ENCODE peak calls at places on chromosomes 6 and 20, in eight cellular contexts. One of them, this sample, is unnamed.

GRCh38 chr6:42028234-42029061 is 21.9 kb upstream of the TAF8 start:
- DNase-seq in testis: peak
- DNase-seq in GM23338: no peak
- DNase-seq in epithelial cell of esophagus: peak
- DNase-seq in cardiac fibroblast: peak
- DNase-seq in WTC11: no peak
- DNase-seq in osteocyte: no peak
- DNase-seq in RWPE1: no peak
- DNase-seq in this sample: no peak

GRCh38 chr6:14444296-14444993 is 326.9 kb downstream of the CD83 start:
- DNase-seq in cardiac fibroblast: no peak
- DNase-seq in epithelial cell of esophagus: no peak
- DNase-seq in RWPE1: no peak
- DNase-seq in testis: no peak
- DNase-seq in GM23338: no peak
- DNase-seq in osteocyte: no peak
- DNase-seq in WTC11: no peak
- DNase-seq in this sample: no peak

GRCh38 chr20:63639093-63639860 is 12.4 kb upstream of the GMEB2 start:
- DNase-seq in WTC11: no peak
- DNase-seq in testis: no peak
- DNase-seq in RWPE1: no peak
- DNase-seq in GM23338: no peak
- DNase-seq in epithelial cell of esophagus: no peak
- DNase-seq in cardiac fibroblast: no peak
- DNase-seq in osteocyte: no peak
- DNase-seq in this sample: no peak

GRCh38 chr6:122730775-122731386 is 48.6 kb upstream of the FABP7 start:
- DNase-seq in GM23338: peak
- DNase-seq in WTC11: no peak
- DNase-seq in cardiac fibroblast: peak
- DNase-seq in RWPE1: peak
- DNase-seq in osteocyte: no peak
- DNase-seq in epithelial cell of esophagus: peak
- DNase-seq in testis: no peak
- DNase-seq in this sample: no peak

GRCh38 chr6:27902335-27903314 is 9.6 kb downstream of the OR2B2 start:
- DNase-seq in osteocyte: peak
- DNase-seq in epithelial cell of esophagus: peak
- DNase-seq in WTC11: peak
- DNase-seq in cardiac fibroblast: peak
- DNase-seq in testis: peak
- DNase-seq in GM23338: peak
- DNase-seq in RWPE1: peak
- DNase-seq in this sample: peak

GRCh38 chr6:155595264-155595663 is 139.6 kb upstream of the NOX3 start:
- DNase-seq in testis: no peak
- DNase-seq in osteocyte: no peak
- DNase-seq in GM23338: no peak
- DNase-seq in RWPE1: no peak
- DNase-seq in cardiac fibroblast: no peak
- DNase-seq in WTC11: no peak
- DNase-seq in epithelial cell of esophagus: no peak
- DNase-seq in this sample: no peak

GRCh38 chr6:3409699-3410384 is 47.0 kb downstream of the SLC22A23 start:
- DNase-seq in GM23338: peak
- DNase-seq in osteocyte: no peak
- DNase-seq in epithelial cell of esophagus: peak
- DNase-seq in testis: no peak
- DNase-seq in WTC11: no peak
- DNase-seq in RWPE1: no peak
- DNase-seq in cardiac fibroblast: no peak
- DNase-seq in this sample: no peak

GRCh38 chr20:47343007-47343472 is 13.5 kb downstream of the ZMYND8 start:
- DNase-seq in GM23338: no peak
- DNase-seq in epithelial cell of esophagus: no peak
- DNase-seq in osteocyte: no peak
- DNase-seq in RWPE1: no peak
- DNase-seq in testis: no peak
- DNase-seq in WTC11: no peak
- DNase-seq in cardiac fibroblast: no peak
- DNase-seq in this sample: no peak

GRCh38 chr6:104483225-104483834 is 376.4 kb downstream of the HACE1 start:
- DNase-seq in testis: no peak
- DNase-seq in GM23338: peak
- DNase-seq in cardiac fibroblast: peak
- DNase-seq in WTC11: no peak
- DNase-seq in epithelial cell of esophagus: peak
- DNase-seq in RWPE1: peak
- DNase-seq in osteocyte: no peak
- DNase-seq in this sample: no peak

GRCh38 chr20:59205044-59205443 is 41.4 kb downstream of the ZNF831 start:
- DNase-seq in WTC11: no peak
- DNase-seq in testis: no peak
- DNase-seq in cardiac fibroblast: no peak
- DNase-seq in GM23338: no peak
- DNase-seq in RWPE1: no peak
- DNase-seq in osteocyte: no peak
- DNase-seq in epithelial cell of esophagus: no peak
- DNase-seq in this sample: no peak

GRCh38 chr20:32914031-32914430 is 55.3 kb downstream of the EFCAB8 start:
- DNase-seq in WTC11: no peak
- DNase-seq in testis: no peak
- DNase-seq in cardiac fibroblast: no peak
- DNase-seq in RWPE1: no peak
- DNase-seq in GM23338: no peak
- DNase-seq in epithelial cell of esophagus: no peak
- DNase-seq in osteocyte: peak
- DNase-seq in this sample: no peak

GRCh38 chr6:145705561-145705960 is 29.8 kb downstream of the EPM2A start:
- DNase-seq in epithelial cell of esophagus: peak
- DNase-seq in cardiac fibroblast: peak
- DNase-seq in GM23338: no peak
- DNase-seq in osteocyte: no peak
- DNase-seq in testis: no peak
- DNase-seq in WTC11: no peak
- DNase-seq in RWPE1: no peak
- DNase-seq in this sample: no peak

GRCh38 chr6:3252369-3252768 is 6.4 kb upstream of the PSMG4 start:
- DNase-seq in GM23338: no peak
- DNase-seq in osteocyte: no peak
- DNase-seq in WTC11: no peak
- DNase-seq in testis: no peak
- DNase-seq in RWPE1: no peak
- DNase-seq in epithelial cell of esophagus: peak
- DNase-seq in cardiac fibroblast: no peak
- DNase-seq in this sample: no peak

GRCh38 chr6:24357336-24358218 is at the start of gene DCDC2:
- DNase-seq in GM23338: peak
- DNase-seq in cardiac fibroblast: peak
- DNase-seq in WTC11: peak
- DNase-seq in epithelial cell of esophagus: peak
- DNase-seq in osteocyte: no peak
- DNase-seq in testis: peak
- DNase-seq in RWPE1: no peak
- DNase-seq in this sample: peak

GRCh38 chr6:157233686-157234085 is 89.6 kb downstream of the TMEM242 start:
- DNase-seq in WTC11: no peak
- DNase-seq in cardiac fibroblast: no peak
- DNase-seq in epithelial cell of esophagus: no peak
- DNase-seq in osteocyte: no peak
- DNase-seq in RWPE1: no peak
- DNase-seq in GM23338: no peak
- DNase-seq in testis: no peak
- DNase-seq in this sample: no peak

GRCh38 chr6:157236040-157236725 is 87.1 kb downstream of the TMEM242 start:
- DNase-seq in testis: no peak
- DNase-seq in cardiac fibroblast: no peak
- DNase-seq in epithelial cell of esophagus: no peak
- DNase-seq in GM23338: peak
- DNase-seq in osteocyte: no peak
- DNase-seq in RWPE1: no peak
- DNase-seq in WTC11: no peak
- DNase-seq in this sample: no peak

GRCh38 chr6:157238346-157238745 is 85.0 kb downstream of the TMEM242 start:
- DNase-seq in testis: no peak
- DNase-seq in RWPE1: no peak
- DNase-seq in WTC11: no peak
- DNase-seq in cardiac fibroblast: no peak
- DNase-seq in GM23338: no peak
- DNase-seq in epithelial cell of esophagus: no peak
- DNase-seq in osteocyte: no peak
- DNase-seq in this sample: no peak

GRCh38 chr6:157233156-157233555 is 90.2 kb downstream of the TMEM242 start:
- DNase-seq in RWPE1: no peak
- DNase-seq in cardiac fibroblast: no peak
- DNase-seq in GM23338: no peak
- DNase-seq in osteocyte: no peak
- DNase-seq in epithelial cell of esophagus: no peak
- DNase-seq in WTC11: no peak
- DNase-seq in testis: no peak
- DNase-seq in this sample: no peak

DNA sequence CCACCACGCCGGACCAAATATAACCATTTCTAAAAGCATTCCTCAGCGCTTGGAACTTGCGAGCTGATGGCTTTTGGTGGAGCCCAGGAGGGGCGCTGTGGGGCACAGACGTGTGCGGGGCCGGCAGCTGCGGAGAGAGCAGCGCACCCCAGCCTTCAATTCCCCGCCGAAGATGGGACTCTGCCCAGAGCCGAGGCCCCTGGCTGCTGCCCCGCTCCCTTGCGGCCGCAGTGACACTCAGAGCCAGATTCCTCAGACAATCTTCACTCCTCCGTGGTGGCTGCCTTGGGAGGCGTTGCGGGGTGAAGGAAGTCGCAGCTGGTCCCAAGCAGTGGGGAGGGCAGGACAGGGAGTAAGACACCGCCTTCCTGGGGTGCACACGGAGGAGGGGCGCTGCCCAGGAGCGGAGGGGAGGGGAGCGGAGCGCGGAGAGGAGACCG is 87.7 kb downstream of the TMEM242 start:
- DNase-seq in testis: peak
- DNase-seq in osteocyte: no peak
- DNase-seq in GM23338: peak
- DNase-seq in RWPE1: peak
- DNase-seq in WTC11: peak
- DNase-seq in epithelial cell of esophagus: peak
- DNase-seq in cardiac fibroblast: peak
- DNase-seq in this sample: peak
- TF ChIP-seq CTCF in testis: peak
- TF ChIP-seq CTCF in osteocyte: peak
- TF ChIP-seq CTCF in GM23338: peak
- TF ChIP-seq CTCF in RWPE1: peak
- TF ChIP-seq CTCF in WTC11: peak
- TF ChIP-seq CTCF in epithelial cell of esophagus: peak
- TF ChIP-seq CTCF in cardiac fibroblast: peak
- TF ChIP-seq CTCF in this sample: peak

DNA sequence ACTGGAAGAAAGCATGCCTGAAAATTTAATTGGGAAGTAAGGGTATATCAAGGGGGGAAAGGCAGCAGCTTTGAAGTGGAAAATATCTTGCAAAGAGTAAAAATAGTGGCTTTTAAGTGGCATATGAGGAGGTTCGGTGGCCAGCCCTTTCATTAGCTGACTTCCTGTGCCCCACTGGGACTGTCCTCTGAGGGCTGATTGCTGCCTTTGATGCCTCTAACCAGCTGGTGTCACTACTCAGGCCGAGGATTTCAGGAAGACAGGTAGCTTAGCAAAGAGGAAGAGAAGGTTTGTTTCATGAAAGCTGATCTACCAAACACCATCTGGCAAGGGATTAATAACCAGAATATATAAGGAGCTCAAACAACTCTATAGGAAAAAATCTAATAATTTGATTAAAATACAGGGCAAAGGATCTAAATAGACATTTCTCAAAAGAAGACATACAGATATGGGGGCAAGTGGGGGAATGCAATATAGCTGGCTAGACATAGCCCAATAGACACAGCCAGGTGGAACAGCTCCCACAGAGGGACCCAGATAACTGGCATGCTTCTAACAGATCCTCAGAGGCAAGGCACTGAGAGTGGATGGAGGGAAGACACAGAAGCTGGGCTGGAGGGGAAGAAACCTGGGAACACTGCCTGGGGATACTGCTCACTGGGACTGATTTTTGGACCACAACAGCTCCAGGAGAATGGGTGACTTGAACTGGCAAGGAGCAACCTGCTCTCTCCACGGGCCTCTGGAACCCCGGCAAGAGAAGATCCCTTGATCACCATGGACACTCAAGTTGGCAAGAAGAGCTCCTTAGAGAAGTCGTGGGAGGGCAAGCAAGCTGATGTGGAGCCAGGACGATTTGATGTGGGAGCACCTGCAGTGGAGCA is 33.2 kb downstream of the CCN2 start:
- DNase-seq in epithelial cell of esophagus: no peak
- DNase-seq in cardiac fibroblast: no peak
- DNase-seq in WTC11: no peak
- DNase-seq in RWPE1: no peak
- DNase-seq in GM23338: no peak
- DNase-seq in testis: no peak
- DNase-seq in osteocyte: no peak
- DNase-seq in this sample: no peak
- TF ChIP-seq CTCF in epithelial cell of esophagus: no peak
- TF ChIP-seq CTCF in cardiac fibroblast: no peak
- TF ChIP-seq CTCF in WTC11: no peak
- TF ChIP-seq CTCF in RWPE1: no peak
- TF ChIP-seq CTCF in GM23338: no peak
- TF ChIP-seq CTCF in testis: no peak
- TF ChIP-seq CTCF in osteocyte: no peak
- TF ChIP-seq CTCF in this sample: no peak

DNA sequence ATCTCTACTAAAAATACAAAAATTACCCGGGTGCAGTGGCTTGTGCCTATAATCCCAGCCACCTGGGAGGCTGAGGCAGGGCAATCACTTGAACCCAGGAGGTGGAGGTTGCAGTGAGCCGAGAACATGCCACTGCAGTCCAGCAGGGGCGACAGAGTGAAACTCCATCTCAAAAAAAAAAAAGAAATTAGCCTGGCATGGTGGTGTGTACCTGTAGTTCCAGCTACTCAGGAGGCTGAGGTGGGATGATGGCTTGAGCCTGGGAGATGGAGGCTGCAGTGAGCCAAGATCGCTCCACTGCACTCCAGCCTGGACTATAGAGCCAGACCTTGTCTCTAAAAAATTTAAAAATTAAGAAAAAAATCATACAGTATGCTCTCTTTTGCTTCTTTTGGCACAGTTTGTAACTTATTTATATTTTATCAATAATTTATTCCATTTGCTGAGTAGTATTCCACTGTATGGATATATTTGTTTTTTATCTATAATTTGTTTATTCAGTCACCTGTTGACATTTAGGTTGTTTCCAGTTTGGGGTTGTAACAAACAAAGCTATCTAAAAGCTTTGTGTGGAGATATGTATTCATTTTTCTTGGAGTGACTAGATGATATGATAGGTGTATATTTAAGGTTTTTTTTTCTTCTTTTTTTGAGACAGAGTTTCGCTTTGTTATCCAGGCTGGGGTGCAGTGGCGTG is 8.0 kb upstream of the MYBL2 start:
- DNase-seq in cardiac fibroblast: no peak
- DNase-seq in WTC11: no peak
- DNase-seq in testis: no peak
- DNase-seq in RWPE1: no peak
- DNase-seq in epithelial cell of esophagus: no peak
- DNase-seq in GM23338: no peak
- DNase-seq in osteocyte: no peak
- DNase-seq in this sample: no peak
- TF ChIP-seq CTCF in cardiac fibroblast: no peak
- TF ChIP-seq CTCF in WTC11: no peak
- TF ChIP-seq CTCF in testis: no peak
- TF ChIP-seq CTCF in RWPE1: no peak
- TF ChIP-seq CTCF in epithelial cell of esophagus: no peak
- TF ChIP-seq CTCF in GM23338: peak
- TF ChIP-seq CTCF in osteocyte: peak
- TF ChIP-seq CTCF in this sample: no peak

GRCh38 chr6:158213925-158214674 is 46.0 kb downstream of the GTF2H5 start:
- DNase-seq in osteocyte: no peak
- DNase-seq in epithelial cell of esophagus: peak
- DNase-seq in cardiac fibroblast: peak
- DNase-seq in WTC11: peak
- DNase-seq in RWPE1: peak
- DNase-seq in GM23338: peak
- DNase-seq in testis: peak
- DNase-seq in this sample: peak
- TF ChIP-seq CTCF in osteocyte: peak
- TF ChIP-seq CTCF in epithelial cell of esophagus: peak
- TF ChIP-seq CTCF in cardiac fibroblast: peak
- TF ChIP-seq CTCF in WTC11: no peak
- TF ChIP-seq CTCF in RWPE1: peak
- TF ChIP-seq CTCF in GM23338: peak
- TF ChIP-seq CTCF in testis: peak
- TF ChIP-seq CTCF in this sample: peak